ENCODE peak calls at places on chromosomes 5 and 9, in seven cellular contexts. Z is NCI-H1092; G is AG20443; C is stimulated activated CD8-positive, alpha-beta memory T cell treated with anti-CD3 and anti-CD28 coated beads, Interleukin-2, amount 100 ng/mL, for 1 hour; I is right atrium auricular region; Q is activated T-cell treated with anti-CD3 and anti-CD28 coated beads, Interleukin-2, amount 50 U/mL, for 24 hours; F is IMR-90. N is an unnamed sample.

GRCh38 chr9:116032683-116033440 is 120.7 kb upstream of the PAPPA start:
- DNase-seq in Z (no peak), G (no peak), C (no peak), I (no peak), Q (no peak), F (no peak), N (no peak)

GRCh38 chr9:129145841-129146292 is 32.2 kb downstream of the IER5L start:
- DNase-seq in Z (no peak), G (peak), C (no peak), I (peak), Q (no peak), F (peak), N (no peak)

GRCh38 chr5:103582364-103582763 is 19.8 kb upstream of the NUDT12 start:
- DNase-seq in Z (peak), G (peak), C (no peak), I (no peak), Q (no peak), F (peak), N (no peak)

GRCh38 chr9:133604214-133604613 is 5.0 kb downstream of the FAM163B start:
- DNase-seq in Z (no peak), G (no peak), C (peak), I (no peak), Q (peak), F (no peak), N (no peak)

GRCh38 chr9:105930007-105930627 is 235.8 kb downstream of the TMEM38B start:
- DNase-seq in Z (no peak), G (no peak), C (no peak), I (no peak), Q (no peak), F (no peak), N (no peak)

GRCh38 chr5:59319286-59319685 is 574.2 kb downstream of the PDE4D start:
- DNase-seq in Z (no peak), G (no peak), C (no peak), I (no peak), Q (no peak), F (no peak), N (no peak)

GRCh38 chr5:176186107-176186506 is 52.1 kb upstream of the SIMC1 start:
- DNase-seq in Z (no peak), G (no peak), C (no peak), I (no peak), Q (no peak), F (no peak), N (no peak)

GRCh38 chr5:53311661-53312060 is 168.8 kb upstream of the FST start:
- DNase-seq in Z (no peak), G (no peak), C (no peak), I (no peak), Q (no peak), F (no peak), N (no peak)

GRCh38 chr5:61949054-61949679 is 356.8 kb upstream of the KIF2A start:
- DNase-seq in Z (no peak), G (no peak), C (no peak), I (no peak), Q (no peak), F (no peak), N (no peak)

GRCh38 chr5:134133995-134134541 is 19.6 kb downstream of the TCF7 start:
- DNase-seq in Z (no peak), G (no peak), C (no peak), I (no peak), Q (peak), F (no peak), N (no peak)

GRCh38 chr9:91100878-91101450 is 260.8 kb downstream of the AUH start:
- DNase-seq in Z (no peak), G (peak), C (no peak), I (peak), Q (no peak), F (peak), N (no peak)

GRCh38 chr9:89593776-89594427 is 10.9 kb upstream of the GADD45G start:
- DNase-seq in Z (peak), G (peak), C (no peak), I (peak), Q (peak), F (peak), N (peak)

GRCh38 chr9:124384849-124385248 is 30.4 kb downstream of the PSMB7 start:
- DNase-seq in Z (no peak), G (no peak), C (no peak), I (no peak), Q (no peak), F (no peak), N (no peak)

GRCh38 chr9:136622538-136622948 is 40.2 kb upstream of the EGFL7 start:
- DNase-seq in Z (no peak), G (no peak), C (no peak), I (no peak), Q (no peak), F (no peak), N (no peak)

GRCh38 chr9:137427454-137428310 is 4.5 kb downstream of the NOXA1 start:
- DNase-seq in Z (no peak), G (no peak), C (no peak), I (no peak), Q (no peak), F (no peak), N (no peak)

GRCh38 chr9:126057869-126058467 is 268.7 kb upstream of the MVB12B start:
- DNase-seq in Z (no peak), G (no peak), C (no peak), I (no peak), Q (no peak), F (no peak), N (no peak)

N was measured in germinal center.